ENCODE peak calls at places on chromosome 7, in ten cellular contexts. B is choroid plexus epithelial cell, C is neural progenitor cell, K is DND-41, R is WTC11, L is SK-N-SH, V is GM12865, E is cardiac muscle cell, M is gastrocnemius medialis, D is cardiac fibroblast. W is an unnamed sample.

GRCh38 chr7:81284576-81284975 is 365.7 kb upstream of the SEMA3C start:
- DNase-seq in D (peak; percentile 82), E (peak; percentile 60), B (peak; percentile 82), M (no peak), V (no peak), C (no peak), L (no peak), R (no peak), K (no peak), W (no peak)

GRCh38 chr7:108024538-108024937 is 21.6 kb upstream of the LAMB1 start:
- DNase-seq in M (no peak), V (no peak), R (no peak), C (no peak), L (no peak), D (no peak), E (no peak), B (no peak), K (no peak), W (no peak)

GRCh38 chr7:595621-596010 is 76.0 kb upstream of the PDGFA start:
- DNase-seq in D (no peak), C (no peak), L (no peak), R (no peak), K (peak; percentile 66), E (no peak), B (no peak), M (no peak), V (no peak), W (no peak)

GRCh38 chr7:158585721-158586498 is 1.7 kb downstream of the PTPRN2 start:
- DNase-seq in V (no peak), C (no peak), D (no peak), L (no peak), E (no peak), B (no peak), M (no peak), R (no peak), K (no peak), W (no peak)

GRCh38 chr7:55055479-55055878 is 36.7 kb downstream of the EGFR start:
- DNase-seq in E (peak; percentile 82), R (no peak), L (no peak), V (no peak), C (no peak), B (peak; percentile 92), K (no peak), M (no peak), D (peak; percentile 93), W (no peak)

GRCh38 chr7:153835104-153835503 is 217.1 kb upstream of the DPP6 start:
- DNase-seq in L (peak; percentile 6), E (no peak), R (no peak), V (no peak), C (no peak), D (no peak), M (no peak), B (no peak), K (no peak), W (no peak)

GRCh38 chr7:77242535-77242934 is 42.9 kb upstream of the FGL2 start:
- DNase-seq in D (no peak), V (no peak), M (no peak), L (no peak), E (no peak), R (no peak), C (no peak), K (no peak), B (no peak), W (no peak)

GRCh38 chr7:25828468-25828867 is 323.5 kb upstream of the NFE2L3 start:
- DNase-seq in E (no peak), D (no peak), V (no peak), C (no peak), M (no peak), B (no peak), L (no peak), R (no peak), K (no peak), W (no peak)

GRCh38 chr7:36507868-36508440 is 118.3 kb downstream of the ANLN start:
- DNase-seq in L (peak; percentile 57), D (no peak), B (no peak), E (no peak), K (no peak), M (no peak), R (no peak), V (no peak), C (no peak), W (no peak)

GRCh38 chr7:122770943-122771342 is 68.2 kb upstream of the RNF148 start:
- DNase-seq in L (no peak), V (no peak), E (no peak), B (no peak), C (no peak), K (no peak), D (no peak), R (no peak), M (no peak), W (no peak)

GRCh38 chr7:1700536-1701333 is 30.7 kb downstream of the ELFN1 start:
- DNase-seq in B (no peak), L (peak; percentile 11), M (no peak), C (no peak), K (no peak), D (no peak), V (no peak), R (no peak), E (no peak), W (no peak)

GRCh38 chr7:97119747-97120146 is 2.2 kb downstream of the SDHAF3 start:
- DNase-seq in K (no peak), C (no peak), D (no peak), E (no peak), R (no peak), M (no peak), B (no peak), V (no peak), L (no peak), W (no peak)

GRCh38 chr7:100127866-100128601 is 1.3 kb downstream of the MBLAC1 start:
- DNase-seq in D (no peak), R (peak; percentile 43), B (peak; percentile 39), C (peak; percentile 66), K (peak; percentile 52), V (peak; percentile 37), E (peak; percentile 23), L (peak; percentile 60), M (no peak), W (peak; percentile 47)
- TF ChIP-seq CTCF in D (no peak), R (no peak), B (no peak), C (no peak), K (no peak), V (no peak), E (no peak), L (no peak), M (no peak), W (no peak)

GRCh38 chr7:120274899-120275298 is 1.9 kb downstream of the KCND2 start:
- DNase-seq in K (no peak), C (no peak), M (no peak), E (no peak), R (no peak), L (no peak), V (no peak), B (no peak), D (no peak), W (no peak)
- TF ChIP-seq CTCF in K (no peak), C (no peak), M (no peak), E (no peak), R (no peak), L (no peak), V (no peak), B (no peak), D (no peak), W (no peak)

DNA sequence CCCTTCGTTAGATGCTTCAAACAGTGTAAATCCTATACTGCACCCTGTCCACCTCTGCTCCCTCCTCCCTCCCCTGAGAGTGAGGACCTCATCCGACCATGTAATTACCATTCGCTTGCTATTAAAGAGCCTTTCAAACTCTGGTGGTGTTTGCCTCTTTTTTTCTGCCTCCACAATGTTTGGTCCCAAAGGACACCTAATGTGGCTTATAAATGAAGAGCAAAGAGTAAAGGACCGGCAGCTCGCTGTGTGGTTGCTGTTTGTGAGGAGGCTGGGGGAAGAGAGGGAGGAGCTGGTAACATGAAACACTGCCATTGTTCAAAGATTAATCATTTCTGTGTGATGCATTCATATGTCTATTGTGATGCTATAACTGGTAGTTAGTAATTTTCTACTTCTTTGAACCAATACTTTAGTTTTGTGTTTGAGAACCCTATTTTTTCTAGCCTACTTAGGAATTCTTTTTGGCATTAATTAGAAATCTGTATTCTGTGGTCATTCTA is 27.9 kb downstream of the MTURN start:
- DNase-seq in C (peak; percentile 61), E (peak; percentile 61), D (peak; percentile 79), R (no peak), K (no peak), L (no peak), V (peak; percentile 11), M (no peak), B (peak; percentile 70), W (no peak)
- TF ChIP-seq CTCF in C (no peak), E (no peak), D (no peak), R (no peak), K (no peak), L (no peak), V (no peak), M (no peak), B (no peak), W (no peak)

GRCh38 chr7:68107968-68108367 is 1111.3 kb downstream of the TYW1 start:
- DNase-seq in M (no peak), R (no peak), D (no peak), V (no peak), C (no peak), E (peak; percentile 2), L (no peak), K (no peak), B (no peak), W (no peak)
- TF ChIP-seq CTCF in M (no peak), R (no peak), D (no peak), V (no peak), C (no peak), E (no peak), L (no peak), K (no peak), B (no peak), W (no peak)

GRCh38 chr7:112214887-112215286 is 8.4 kb downstream of the ZNF277 start:
- DNase-seq in L (no peak), V (no peak), R (no peak), C (no peak), M (no peak), B (peak; percentile 17), K (no peak), E (no peak), D (no peak), W (no peak)
- TF ChIP-seq CTCF in L (peak; percentile 18), V (no peak), R (no peak), C (no peak), M (no peak), B (no peak), K (no peak), E (no peak), D (no peak), W (no peak)

GRCh38 chr7:145916776-145917175 is 199.8 kb upstream of the CNTNAP2 start:
- DNase-seq in V (no peak), C (peak; percentile 18), K (no peak), R (no peak), D (no peak), B (no peak), L (no peak), M (no peak), E (no peak), W (no peak)
- TF ChIP-seq CTCF in V (no peak), C (no peak), K (no peak), R (no peak), D (no peak), B (no peak), L (no peak), M (no peak), E (no peak), W (no peak)

DNA sequence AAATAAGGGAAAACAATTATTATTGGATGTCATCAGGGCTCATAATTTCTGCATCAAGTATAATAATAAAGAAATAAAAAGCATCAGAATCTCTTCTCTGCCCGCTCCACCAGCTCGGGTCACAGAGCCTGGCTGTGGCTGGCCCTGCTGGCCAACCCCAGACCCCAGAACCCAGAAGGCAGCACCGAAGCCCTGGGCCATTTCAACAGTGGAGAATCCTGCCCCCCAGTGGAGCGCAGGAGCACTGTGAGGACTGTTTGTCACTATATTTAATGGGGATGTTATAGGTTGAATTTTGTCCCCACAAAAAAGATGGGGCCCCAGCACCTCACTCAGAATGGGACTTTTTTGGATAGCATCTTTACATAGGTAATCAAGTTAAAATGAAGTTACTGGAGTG is 27.3 kb downstream of the DENND11 start:
- DNase-seq in C (peak; percentile 80), E (peak; percentile 27), R (peak; percentile 72), L (peak; percentile 61), K (no peak), B (no peak), D (no peak), V (no peak), M (no peak), W (no peak)
- TF ChIP-seq CTCF in C (peak; percentile 92), E (peak; percentile 42), R (peak; percentile 50), L (peak; percentile 56), K (peak; percentile 47), B (peak; percentile 66), D (peak; percentile 41), V (peak; percentile 37), M (no peak), W (peak; percentile 44)

W was measured in GM13977.